ENCODE peak calls at places on chromosomes 7 and 10, in four cellular contexts. M, Y, R and X are unnamed samples.

GRCh38 chr10:98963608-98964007 is 272.0 kb downstream of the HPSE2 start:
- DNase-seq in M (no peak), Y (no peak), R (no peak), X (no peak)

GRCh38 chr10:64733980-64734379 is 1212.8 kb downstream of the REEP3 start:
- DNase-seq in M (no peak), Y (peak; percentile 45), R (peak; percentile 35), X (no peak)

GRCh38 chr7:116628971-116629586 is 42.9 kb upstream of the MET start:
- DNase-seq in M (no peak), Y (no peak), R (no peak), X (no peak)

GRCh38 chr7:100080895-100081534 is 508 bp downstream of the ZNF3 start:
- DNase-seq in M (no peak), Y (peak; percentile 9), R (peak; percentile 72), X (peak; percentile 17)

GRCh38 chr10:125187238-125188194 is 27.2 kb upstream of the CTBP2 start:
- DNase-seq in M (no peak), Y (no peak), R (no peak), X (no peak)

GRCh38 chr7:50739744-50740455 is 42.8 kb downstream of the GRB10 start:
- DNase-seq in M (peak; percentile 5), Y (no peak), R (no peak), X (no peak)

GRCh38 chr10:94183666-94184264 is 179.0 kb downstream of the NOC3L start:
- DNase-seq in M (no peak), Y (peak; percentile 94), R (no peak), X (no peak)

GRCh38 chr7:54989826-54990225 is 29.0 kb upstream of the EGFR start:
- DNase-seq in M (no peak), Y (no peak), R (no peak), X (no peak)

GRCh38 chr10:116741391-116742351 is 695 bp downstream of the HSPA12A start:
- DNase-seq in M (no peak), Y (no peak), R (no peak), X (peak; percentile 2)

GRCh38 chr7:101956130-101956529 is 138.7 kb downstream of the CUX1 start:
- DNase-seq in M (no peak), Y (no peak), R (no peak), X (no peak)

GRCh38 chr7:68306692-68307107 is 1291.6 kb upstream of the AUTS2 start:
- DNase-seq in M (no peak), Y (no peak), R (no peak), X (no peak)

GRCh38 chr7:25118048-25118753 is 6.9 kb downstream of the CYCS start:
- DNase-seq in M (no peak), Y (no peak), R (no peak), X (no peak)

GRCh38 chr7:49812534-49812933 is 39.1 kb downstream of the VWC2 start:
- DNase-seq in M (no peak), Y (no peak), R (no peak), X (no peak)

GRCh38 chr7:31814187-31814586 is 127.2 kb downstream of the PPP1R17 start:
- DNase-seq in M (no peak), Y (peak; percentile 20), R (no peak), X (no peak)

GRCh38 chr10:117518246-117518645 is 24.3 kb upstream of the EMX2 start:
- DNase-seq in M (no peak), Y (no peak), R (no peak), X (no peak)

GRCh38 chr7:42014625-42015412 is 222.2 kb downstream of the GLI3 start:
- DNase-seq in M (peak; percentile 10), Y (peak; percentile 68), R (peak; percentile 27), X (no peak)

GRCh38 chr7:124856299-124856888 is 73.2 kb downstream of the POT1 start:
- DNase-seq in M (no peak), Y (peak; percentile 61), R (peak; percentile 52), X (peak; percentile 44)

GRCh38 chr7:131326576-131326975 is 1.1 kb upstream of the MKLN1 start:
- DNase-seq in M (no peak), Y (no peak), R (no peak), X (no peak)

GRCh38 chr7:43583424-43584199 is 704 bp downstream of the STK17A start:
- DNase-seq in M (peak; percentile 53), Y (peak; percentile 53), R (no peak), X (peak; percentile 61)

GRCh38 chr7:725223-726005 is 1.1 kb upstream of the DNAAF5 start:
- DNase-seq in M (no peak), Y (peak; percentile 50), R (no peak), X (no peak)

GRCh38 chr10:11146402-11147171 is 128.9 kb downstream of the CELF2 start:
- DNase-seq in M (no peak), Y (no peak), R (no peak), X (no peak)

GRCh38 chr10:77038412-77038806 is 599.2 kb downstream of the KCNMA1 start:
- DNase-seq in M (no peak), Y (no peak), R (no peak), X (no peak)

GRCh38 chr7:155483245-155483644 is 25.3 kb downstream of the EN2 start:
- DNase-seq in M (no peak), Y (no peak), R (no peak), X (no peak)